ENCODE peak calls at places on chromosome 17, in four cellular contexts. I, C, Q and M are unnamed samples.

GRCh38 chr17:79296290-79296689 is 221.7 kb downstream of the ENGASE start:
- DNase-seq in I (no peak), C (no peak), Q (no peak), M (no peak)

GRCh38 chr17:35218901-35219300 is 24.0 kb upstream of the SLFN5 start:
- DNase-seq in C (no peak), I (no peak), Q (no peak), M (no peak)

GRCh38 chr17:45414997-45415881 is 17.4 kb downstream of the ARHGAP27 start:
- DNase-seq in I (no peak), Q (no peak), C (no peak), M (no peak)

GRCh38 chr17:83155128-83156081 is 76.0 kb downstream of the METRNL start:
- DNase-seq in C (peak; percentile 5), Q (peak; percentile 94), I (peak; percentile 45), M (peak; percentile 46)

GRCh38 chr17:7914771-7915610 is 1.1 kb downstream of the RNF227 start:
- DNase-seq in Q (peak; percentile 50), C (peak; percentile 56), I (peak; percentile 67), M (no peak)

GRCh38 chr17:39143552-39144093 is 7.8 kb downstream of the PLXDC1 start:
- DNase-seq in C (no peak), Q (no peak), I (no peak), M (no peak)

GRCh38 chr17:64291268-64291851 is 28.3 kb upstream of the TEX2 start:
- DNase-seq in Q (no peak), I (no peak), C (no peak), M (peak; percentile 53)

GRCh38 chr17:46974086-46974485 is 5.0 kb downstream of the RPRML start:
- DNase-seq in I (no peak), Q (no peak), C (no peak), M (no peak)

GRCh38 chr17:48047741-48048320 is 328 bp upstream of the NFE2L1 start:
- DNase-seq in I (peak; percentile 100), Q (peak; percentile 97), C (peak; percentile 99), M (peak; percentile 100)
- TF ChIP-seq POLR2A in I (peak; percentile 72), Q (peak; percentile 60), C (peak; percentile 67), M (peak; percentile 93)

GRCh38 chr17:75109407-75110236 is at the start of gene ARMC7:
- DNase-seq in Q (peak; percentile 98), I (peak; percentile 84), C (peak; percentile 92), M (peak; percentile 88)
- TF ChIP-seq POLR2A in Q (peak; percentile 84), I (no peak), C (peak; percentile 47), M (peak; percentile 74)

DNA sequence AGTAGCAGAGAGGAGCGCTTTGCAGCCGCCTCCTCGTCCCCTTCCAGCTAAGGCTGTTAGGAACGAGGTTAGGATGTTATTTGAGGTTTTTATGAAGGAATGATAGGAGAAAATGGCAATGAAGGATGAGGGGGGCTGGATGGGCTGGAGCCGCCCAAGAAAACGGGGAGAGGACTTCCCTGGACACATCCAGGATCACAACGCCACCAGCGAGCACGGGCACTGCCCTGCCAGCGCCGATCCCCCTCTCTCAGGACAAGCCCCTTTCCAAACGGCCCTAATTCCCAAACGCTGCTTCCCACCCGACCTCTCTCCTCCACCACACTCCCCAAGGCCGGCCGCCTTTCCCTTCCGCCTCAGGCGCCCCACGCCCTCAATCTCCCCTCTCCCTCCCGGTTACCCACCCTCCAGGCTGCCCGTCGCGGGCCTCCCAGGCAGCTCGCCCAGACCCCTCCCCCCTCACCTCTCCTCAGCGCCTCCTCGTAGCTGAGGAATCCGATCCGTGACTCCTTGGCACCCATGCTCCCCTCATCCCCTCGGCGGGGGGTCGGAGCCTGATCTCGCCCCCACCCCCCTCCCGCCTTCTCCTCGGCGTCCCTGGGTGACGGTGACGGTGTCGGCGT is 403 bp downstream of the USP32 start:
- DNase-seq in C (no peak), I (no peak), Q (no peak), M (no peak)
- TF ChIP-seq POLR2A in C (no peak), I (no peak), Q (no peak), M (no peak)

DNA sequence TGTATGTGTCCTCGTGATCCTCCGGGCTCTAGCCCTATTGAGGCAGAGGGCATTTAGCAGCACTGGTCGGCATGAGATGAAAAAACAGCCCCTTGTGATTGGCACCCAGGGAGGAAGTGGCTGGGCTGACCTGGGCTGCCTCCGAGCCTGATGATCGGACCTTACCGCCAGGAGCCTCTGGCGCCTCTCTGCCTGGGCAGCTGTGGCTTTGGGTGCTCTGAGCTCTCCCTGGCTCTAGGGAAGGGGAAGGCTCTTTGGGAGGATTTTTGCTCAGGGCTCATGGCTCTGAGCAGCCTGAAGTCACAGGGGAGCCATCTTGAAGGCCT is 7.1 kb downstream of the CYGB start:
- DNase-seq in C (no peak), Q (no peak), I (no peak), M (no peak)
- TF ChIP-seq POLR2A in C (no peak), Q (no peak), I (no peak), M (no peak)

DNA sequence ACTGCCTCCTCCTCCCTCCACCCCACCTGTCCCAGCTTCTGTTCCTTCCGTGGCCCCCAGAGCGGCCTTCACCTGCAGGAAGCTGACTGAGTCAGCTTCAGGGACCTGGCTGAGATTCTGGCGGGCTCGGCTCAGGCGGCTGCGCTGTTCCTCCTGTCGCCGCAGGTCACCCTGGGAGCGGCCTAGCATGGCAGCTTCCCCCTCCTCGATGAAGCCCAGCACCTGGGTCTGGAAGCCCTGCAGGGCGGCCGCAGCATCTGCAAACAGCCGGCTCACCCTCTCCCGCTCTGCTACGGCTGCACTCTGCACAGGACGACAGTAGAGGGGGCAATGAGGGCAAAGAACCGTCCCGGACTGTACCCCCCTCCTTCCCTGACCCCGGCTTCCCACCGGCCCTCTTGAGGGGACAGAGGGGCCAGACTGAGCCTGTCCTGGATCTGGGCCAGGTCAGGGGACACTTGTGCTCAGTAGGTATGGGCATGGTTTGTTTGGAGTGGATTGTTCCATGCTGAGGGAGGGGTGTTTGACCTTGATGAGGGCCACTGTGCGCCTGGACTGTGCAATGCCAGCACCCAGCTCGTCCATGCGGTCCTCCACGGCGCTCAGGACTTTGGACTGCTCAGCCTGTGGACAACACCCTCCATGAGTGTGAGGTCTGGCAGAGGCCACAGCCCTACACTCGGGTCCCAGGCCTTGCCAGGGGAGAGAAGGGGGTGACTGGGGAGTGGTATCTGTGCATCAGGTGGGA is 2.0 kb downstream of the TRIM47 start:
- DNase-seq in Q (no peak), C (peak; percentile 70), I (peak; percentile 72), M (no peak)
- TF ChIP-seq POLR2A in Q (no peak), C (peak; percentile 62), I (no peak), M (no peak)